ENCODE peak calls at places on chromosomes 1 and 21, in five cellular contexts. J is fibroblast of pulmonary artery, W is WTC11, F is tibial nerve, V is IMR-90. B is an unnamed sample.

GRCh38 chr21:15682182-15682895 is 47.4 kb upstream of the USP25 start:
- DNase-seq in F (no peak), W (no peak), J (peak), V (peak), B (no peak)

GRCh38 chr1:29498126-29499100 is 262.1 kb downstream of the PTPRU start:
- DNase-seq in F (no peak), J (no peak), V (peak), W (no peak), B (no peak)

GRCh38 chr1:61056674-61057439 is 25.5 kb upstream of the NFIA start:
- DNase-seq in V (peak), W (no peak), F (peak), J (peak), B (peak)

GRCh38 chr1:6037338-6037762 is 8.3 kb upstream of the KCNAB2 start:
- DNase-seq in W (no peak), F (no peak), J (peak), V (peak), B (no peak)

GRCh38 chr21:42548687-42549406 is 35.2 kb downstream of the SLC37A1 start:
- DNase-seq in W (peak), F (no peak), V (no peak), J (no peak), B (peak)

GRCh38 chr1:212607206-212607923 is 1.2 kb upstream of the ATF3 start:
- DNase-seq in F (peak), W (no peak), V (no peak), J (no peak), B (peak)

GRCh38 chr21:18677632-18678031 is 274.0 kb upstream of the TMPRSS15 start:
- DNase-seq in J (no peak), F (no peak), W (no peak), V (no peak), B (no peak)

GRCh38 chr1:181166377-181167196 is 78.1 kb downstream of the IER5 start:
- DNase-seq in J (peak), W (peak), F (peak), V (peak), B (no peak)

GRCh38 chr1:218351617-218352438 is 6.7 kb downstream of the TGFB2 start:
- DNase-seq in W (peak), F (no peak), J (peak), V (peak), B (no peak)

GRCh38 chr1:50750021-50750619 is 209.9 kb downstream of the FAF1 start:
- DNase-seq in F (peak), V (peak), J (peak), W (no peak), B (no peak)

GRCh38 chr1:2807678-2808385 is 6.3 kb upstream of the TTC34 start:
- DNase-seq in J (no peak), W (no peak), V (no peak), F (no peak), B (no peak)

GRCh38 chr1:43039228-43040055 is 80.8 kb upstream of the SLC2A1 start:
- DNase-seq in W (no peak), F (no peak), J (no peak), V (no peak), B (no peak)

GRCh38 chr1:20729990-20730689 is 2.4 kb downstream of the SH2D5 start:
- DNase-seq in W (no peak), F (no peak), V (no peak), J (no peak), B (no peak)

GRCh38 chr1:66687333-66687732 is 64.9 kb upstream of the DYNLT5 start:
- DNase-seq in V (no peak), J (no peak), F (no peak), W (no peak), B (no peak)
- TF ChIP-seq CTCF in V (no peak), J (no peak), F (no peak), W (no peak), B (no peak)

DNA sequence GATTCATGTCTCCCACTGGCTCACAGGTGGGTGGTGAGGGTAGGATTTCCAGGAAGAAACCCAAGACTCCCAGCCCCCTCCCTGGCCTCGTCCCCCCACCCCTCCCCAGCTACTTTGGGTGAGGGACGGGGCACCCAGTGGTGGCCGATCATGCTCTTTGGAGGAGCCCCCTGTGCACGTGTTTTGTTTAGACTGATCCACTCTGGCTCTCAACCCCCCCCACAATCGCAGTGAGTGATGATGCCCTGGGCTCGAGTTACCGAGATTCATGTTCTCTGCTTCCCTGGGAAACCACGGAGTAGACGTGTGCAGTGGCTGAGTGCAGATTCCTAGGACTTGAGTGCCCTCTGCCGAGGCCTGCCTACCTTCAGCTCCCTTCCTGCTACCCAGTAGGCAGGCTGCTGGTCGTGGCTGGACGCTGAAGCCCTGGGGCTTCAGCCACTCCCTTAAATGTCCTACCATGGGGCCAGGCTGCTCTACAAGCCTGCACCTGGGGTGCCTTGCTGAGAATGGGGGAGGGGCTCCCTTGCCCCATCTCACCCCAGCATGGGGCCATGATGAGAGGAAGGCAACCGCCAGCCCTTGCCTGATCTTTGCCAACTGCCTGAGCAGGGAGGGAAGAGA is 3.9 kb upstream of the GRIK3 start:
- DNase-seq in F (no peak), J (no peak), W (peak), V (no peak), B (no peak)
- TF ChIP-seq CTCF in F (no peak), J (no peak), W (no peak), V (no peak), B (no peak)

GRCh38 chr21:23401278-23401677 is 2206.0 kb downstream of the MRPL39 start:
- DNase-seq in J (peak), F (no peak), V (no peak), W (no peak), B (no peak)
- TF ChIP-seq CTCF in J (no peak), F (no peak), V (no peak), W (peak), B (no peak)

DNA sequence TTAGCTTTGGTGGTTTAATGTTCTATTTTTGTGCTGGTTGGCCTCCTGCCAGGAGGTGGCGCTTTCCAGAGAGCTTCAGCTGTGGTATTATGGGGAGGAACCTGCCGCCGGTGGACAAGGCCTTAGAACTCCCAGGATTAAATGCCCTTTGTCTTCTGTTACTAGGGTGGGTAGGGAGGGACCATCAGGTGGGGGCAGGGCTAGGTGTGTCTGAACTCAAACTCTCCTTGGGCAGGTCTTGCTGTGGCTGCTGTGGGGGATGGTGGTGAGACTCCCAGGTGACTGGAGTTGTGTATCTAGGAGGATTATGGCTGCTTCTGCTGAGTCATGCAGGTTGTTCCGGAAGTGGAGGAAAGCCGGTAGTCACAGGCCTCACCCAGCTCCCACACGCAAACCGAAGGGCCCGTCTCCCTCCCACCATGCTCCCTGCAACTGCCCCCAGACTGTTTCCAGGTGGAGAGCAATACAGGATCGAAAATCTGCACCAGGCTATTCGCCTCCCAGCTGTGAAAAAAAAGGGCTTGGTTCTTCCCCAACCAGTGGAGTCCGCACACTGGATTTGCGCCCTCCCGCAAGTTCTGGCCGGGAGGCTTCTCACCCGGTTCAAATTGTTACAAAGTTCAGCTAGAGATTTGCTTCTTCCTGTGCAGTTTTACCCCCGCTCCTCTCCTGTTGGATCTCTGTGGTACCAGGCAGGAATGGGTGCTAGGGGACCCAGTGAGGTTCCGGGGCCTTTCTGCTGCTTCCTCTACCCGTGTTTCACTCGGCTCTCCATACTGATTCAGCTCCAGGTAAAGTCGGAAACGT is 220.5 kb downstream of the CENPF start:
- DNase-seq in J (no peak), V (no peak), W (peak), F (no peak), B (no peak)
- TF ChIP-seq CTCF in J (no peak), V (no peak), W (no peak), F (no peak), B (no peak)

GRCh38 chr1:113451710-113452109 is 61.4 kb downstream of the MAGI3 start:
- DNase-seq in V (no peak), W (no peak), J (no peak), F (no peak), B (no peak)

GRCh38 chr1:113453771-113454083 is 63.4 kb downstream of the MAGI3 start:
- DNase-seq in W (no peak), V (peak), J (no peak), F (no peak), B (no peak)

GRCh38 chr1:113455374-113455773 is 65.1 kb downstream of the MAGI3 start:
- DNase-seq in W (no peak), V (no peak), F (no peak), J (peak), B (no peak)

GRCh38 chr1:113456967-113457366 is 66.7 kb downstream of the MAGI3 start:
- DNase-seq in V (peak), W (no peak), F (peak), J (peak), B (no peak)

DNA sequence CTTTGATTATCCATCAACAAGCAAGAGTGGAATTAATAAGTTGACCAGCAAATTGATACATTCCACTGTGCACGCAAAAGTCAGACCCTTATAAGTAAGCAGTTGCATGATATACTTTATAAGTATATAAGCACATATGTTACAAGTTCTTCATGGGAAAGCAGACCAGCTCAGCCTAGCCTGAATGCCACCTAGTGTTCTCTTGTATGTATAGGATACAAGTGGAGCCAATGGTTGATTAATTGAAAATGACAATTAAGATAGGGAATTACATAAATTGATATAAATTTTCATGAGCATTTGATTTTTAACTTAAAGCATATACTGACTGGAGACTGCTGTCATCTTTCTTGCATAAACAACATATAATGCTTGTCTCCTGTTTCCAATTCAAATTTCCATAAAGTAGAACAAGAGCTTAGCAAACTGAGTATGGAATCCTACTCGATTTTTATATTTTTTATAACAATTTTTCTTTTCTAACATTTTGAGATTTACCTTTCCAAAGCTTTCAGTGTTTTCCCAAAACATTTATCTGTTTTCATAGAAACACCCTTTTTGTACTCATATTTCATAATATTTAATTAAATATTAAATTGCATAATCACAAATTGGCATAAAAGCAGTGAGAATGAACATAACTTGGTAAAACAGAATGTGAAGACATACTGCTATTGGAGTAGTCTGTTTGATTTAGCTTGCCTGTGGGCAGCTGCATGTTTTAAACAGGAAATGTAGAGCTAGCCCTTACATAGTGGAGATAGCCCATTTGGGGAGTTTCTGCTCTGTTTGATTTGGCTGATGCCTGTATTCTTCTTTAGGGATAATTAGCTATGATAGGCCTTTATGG is 62.8 kb downstream of the MAGI3 start:
- DNase-seq in W (peak), V (peak), F (no peak), J (peak), B (peak)
- TF ChIP-seq CTCF in W (no peak), V (peak), F (peak), J (peak), B (no peak)

GRCh38 chr1:152745765-152746444 is 11.9 kb upstream of the KPRP start:
- DNase-seq in V (no peak), J (no peak), W (no peak), F (no peak), B (no peak)

GRCh38 chr1:152743371-152744145 is 14.3 kb upstream of the KPRP start:
- DNase-seq in V (peak), W (no peak), J (no peak), F (no peak), B (no peak)

GRCh38 chr1:152747831-152748230 is 10.0 kb upstream of the KPRP start:
- DNase-seq in F (no peak), W (no peak), J (no peak), V (no peak), B (no peak)

GRCh38 chr1:152741656-152742055 is 16.2 kb upstream of the KPRP start:
- DNase-seq in V (no peak), F (no peak), W (no peak), J (no peak), B (no peak)

GRCh38 chr1:152745289-152745704 is 12.5 kb upstream of the KPRP start:
- DNase-seq in W (no peak), V (peak), F (no peak), J (no peak), B (no peak)
- TF ChIP-seq CTCF in W (no peak), V (no peak), F (no peak), J (no peak), B (no peak)

GRCh38 chr1:21864730-21865129 is 52.7 kb downstream of the LDLRAD2 start:
- DNase-seq in F (no peak), V (no peak), J (no peak), W (no peak), B (no peak)

GRCh38 chr1:21865609-21865942 is 53.5 kb downstream of the LDLRAD2 start:
- DNase-seq in W (no peak), J (no peak), V (no peak), F (no peak), B (no peak)

GRCh38 chr1:21865943-21866628 is 54.0 kb downstream of the LDLRAD2 start:
- DNase-seq in W (peak), J (no peak), V (no peak), F (no peak), B (no peak)

GRCh38 chr1:21868482-21868881 is 56.4 kb downstream of the LDLRAD2 start:
- DNase-seq in V (no peak), J (no peak), W (no peak), F (no peak), B (no peak)

DNA sequence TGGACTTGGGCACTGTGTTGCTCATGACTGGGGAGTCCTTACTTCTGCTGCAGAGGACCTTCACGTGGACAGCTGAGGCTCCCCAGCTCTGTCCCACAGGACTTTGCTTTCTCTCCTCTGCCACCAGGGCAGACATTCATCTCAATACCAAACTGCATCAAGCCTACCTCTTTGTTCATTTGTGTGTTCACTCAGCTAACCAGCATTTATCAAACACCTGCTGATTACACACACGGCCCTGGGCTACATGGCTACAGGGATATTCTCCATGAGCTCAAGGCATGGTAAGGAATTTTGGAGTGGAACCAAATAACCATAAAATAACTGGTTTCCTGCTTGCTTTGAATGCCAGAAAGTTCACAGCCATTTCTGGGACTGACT is 54.6 kb downstream of the LDLRAD2 start:
- DNase-seq in W (no peak), F (no peak), J (no peak), V (no peak), B (no peak)
- TF ChIP-seq CTCF in W (no peak), F (no peak), J (no peak), V (no peak), B (no peak)